ENCODE peak calls at places on chromosome 10, in ten cellular contexts. One of them, this sample, is unnamed.

GRCh38 chr10:36475746-36476145 is 649.7 kb upstream of the ANKRD30A start:
- DNase-seq in activated T-cell treated with anti-CD3 and anti-CD28 coated beads for 48 hours: no peak
- DNase-seq in activated naive CD4-positive, alpha-beta T cell: no peak
- DNase-seq in GM03348: no peak
- DNase-seq in body of pancreas: no peak
- DNase-seq in HuH-7: no peak
- DNase-seq in NCI-H2081 treated with DMSO at 0.1 percent for 48 hours: no peak
- DNase-seq in skeletal muscle cell: no peak
- DNase-seq in non-pigmented ciliary epithelial cell: no peak
- DNase-seq in COR-L47: no peak
- DNase-seq in this sample: no peak

GRCh38 chr10:63542835-63543575 is 21.8 kb downstream of the REEP3 start:
- DNase-seq in GM03348: no peak
- DNase-seq in NCI-H2081 treated with DMSO at 0.1 percent for 48 hours: no peak
- DNase-seq in HuH-7: no peak
- DNase-seq in activated T-cell treated with anti-CD3 and anti-CD28 coated beads for 48 hours: no peak
- DNase-seq in COR-L47: no peak
- DNase-seq in body of pancreas: no peak
- DNase-seq in non-pigmented ciliary epithelial cell: no peak
- DNase-seq in activated naive CD4-positive, alpha-beta T cell: no peak
- DNase-seq in skeletal muscle cell: no peak
- DNase-seq in this sample: no peak

GRCh38 chr10:4767033-4767814 is 58.8 kb upstream of the AKR1E2 start:
- DNase-seq in GM03348: peak
- DNase-seq in activated T-cell treated with anti-CD3 and anti-CD28 coated beads for 48 hours: no peak
- DNase-seq in COR-L47: peak
- DNase-seq in non-pigmented ciliary epithelial cell: no peak
- DNase-seq in NCI-H2081 treated with DMSO at 0.1 percent for 48 hours: no peak
- DNase-seq in body of pancreas: peak
- DNase-seq in skeletal muscle cell: no peak
- DNase-seq in HuH-7: no peak
- DNase-seq in activated naive CD4-positive, alpha-beta T cell: no peak
- DNase-seq in this sample: peak

GRCh38 chr10:132939957-132940790 is 2.2 kb downstream of the CFAP46 start:
- DNase-seq in NCI-H2081 treated with DMSO at 0.1 percent for 48 hours: no peak
- DNase-seq in activated T-cell treated with anti-CD3 and anti-CD28 coated beads for 48 hours: peak
- DNase-seq in body of pancreas: peak
- DNase-seq in activated naive CD4-positive, alpha-beta T cell: no peak
- DNase-seq in non-pigmented ciliary epithelial cell: no peak
- DNase-seq in COR-L47: no peak
- DNase-seq in skeletal muscle cell: no peak
- DNase-seq in GM03348: peak
- DNase-seq in HuH-7: peak
- DNase-seq in this sample: peak

GRCh38 chr10:46524471-46525176 is 31.8 kb downstream of the GPRIN2 start:
- DNase-seq in skeletal muscle cell: peak
- DNase-seq in GM03348: no peak
- DNase-seq in HuH-7: no peak
- DNase-seq in activated T-cell treated with anti-CD3 and anti-CD28 coated beads for 48 hours: no peak
- DNase-seq in activated naive CD4-positive, alpha-beta T cell: no peak
- DNase-seq in body of pancreas: no peak
- DNase-seq in COR-L47: no peak
- DNase-seq in non-pigmented ciliary epithelial cell: no peak
- DNase-seq in NCI-H2081 treated with DMSO at 0.1 percent for 48 hours: no peak
- DNase-seq in this sample: peak

GRCh38 chr10:133158437-133158755 is 1.6 kb upstream of the KNDC1 start:
- DNase-seq in GM03348: no peak
- DNase-seq in NCI-H2081 treated with DMSO at 0.1 percent for 48 hours: no peak
- DNase-seq in body of pancreas: no peak
- DNase-seq in activated T-cell treated with anti-CD3 and anti-CD28 coated beads for 48 hours: no peak
- DNase-seq in skeletal muscle cell: no peak
- DNase-seq in activated naive CD4-positive, alpha-beta T cell: no peak
- DNase-seq in non-pigmented ciliary epithelial cell: no peak
- DNase-seq in HuH-7: no peak
- DNase-seq in COR-L47: no peak
- DNase-seq in this sample: no peak

GRCh38 chr10:102813734-102814455 is 23.3 kb downstream of the CYP17A1 start:
- DNase-seq in body of pancreas: peak
- DNase-seq in activated T-cell treated with anti-CD3 and anti-CD28 coated beads for 48 hours: no peak
- DNase-seq in NCI-H2081 treated with DMSO at 0.1 percent for 48 hours: no peak
- DNase-seq in activated naive CD4-positive, alpha-beta T cell: no peak
- DNase-seq in HuH-7: peak
- DNase-seq in COR-L47: no peak
- DNase-seq in skeletal muscle cell: no peak
- DNase-seq in GM03348: no peak
- DNase-seq in non-pigmented ciliary epithelial cell: no peak
- DNase-seq in this sample: peak

GRCh38 chr10:49552277-49552676 is 13.4 kb upstream of the ERCC6 start:
- DNase-seq in COR-L47: no peak
- DNase-seq in HuH-7: no peak
- DNase-seq in activated naive CD4-positive, alpha-beta T cell: no peak
- DNase-seq in non-pigmented ciliary epithelial cell: peak
- DNase-seq in activated T-cell treated with anti-CD3 and anti-CD28 coated beads for 48 hours: no peak
- DNase-seq in GM03348: peak
- DNase-seq in NCI-H2081 treated with DMSO at 0.1 percent for 48 hours: no peak
- DNase-seq in body of pancreas: no peak
- DNase-seq in skeletal muscle cell: no peak
- DNase-seq in this sample: peak

GRCh38 chr10:114821915-114822770 is 563 bp downstream of the FHIP2A start:
- DNase-seq in HuH-7: peak
- DNase-seq in activated naive CD4-positive, alpha-beta T cell: peak
- DNase-seq in GM03348: peak
- DNase-seq in non-pigmented ciliary epithelial cell: no peak
- DNase-seq in body of pancreas: peak
- DNase-seq in skeletal muscle cell: no peak
- DNase-seq in COR-L47: peak
- DNase-seq in NCI-H2081 treated with DMSO at 0.1 percent for 48 hours: no peak
- DNase-seq in activated T-cell treated with anti-CD3 and anti-CD28 coated beads for 48 hours: peak
- DNase-seq in this sample: no peak

GRCh38 chr10:103836776-103837344 is 18.5 kb downstream of the SH3PXD2A start:
- DNase-seq in NCI-H2081 treated with DMSO at 0.1 percent for 48 hours: no peak
- DNase-seq in HuH-7: no peak
- DNase-seq in skeletal muscle cell: no peak
- DNase-seq in activated T-cell treated with anti-CD3 and anti-CD28 coated beads for 48 hours: no peak
- DNase-seq in body of pancreas: no peak
- DNase-seq in GM03348: no peak
- DNase-seq in activated naive CD4-positive, alpha-beta T cell: no peak
- DNase-seq in non-pigmented ciliary epithelial cell: no peak
- DNase-seq in COR-L47: no peak
- DNase-seq in this sample: peak

GRCh38 chr10:70480254-70480861 is 1.8 kb downstream of the PALD1 start:
- DNase-seq in NCI-H2081 treated with DMSO at 0.1 percent for 48 hours: no peak
- DNase-seq in GM03348: no peak
- DNase-seq in non-pigmented ciliary epithelial cell: no peak
- DNase-seq in COR-L47: no peak
- DNase-seq in activated naive CD4-positive, alpha-beta T cell: no peak
- DNase-seq in body of pancreas: peak
- DNase-seq in HuH-7: no peak
- DNase-seq in activated T-cell treated with anti-CD3 and anti-CD28 coated beads for 48 hours: no peak
- DNase-seq in skeletal muscle cell: no peak
- DNase-seq in this sample: no peak

GRCh38 chr10:63603709-63604445 is 82.7 kb downstream of the REEP3 start:
- DNase-seq in activated T-cell treated with anti-CD3 and anti-CD28 coated beads for 48 hours: no peak
- DNase-seq in non-pigmented ciliary epithelial cell: peak
- DNase-seq in HuH-7: no peak
- DNase-seq in NCI-H2081 treated with DMSO at 0.1 percent for 48 hours: no peak
- DNase-seq in GM03348: no peak
- DNase-seq in body of pancreas: peak
- DNase-seq in activated naive CD4-positive, alpha-beta T cell: no peak
- DNase-seq in COR-L47: no peak
- DNase-seq in skeletal muscle cell: peak
- DNase-seq in this sample: no peak

GRCh38 chr10:93672022-93672678 is 30.2 kb downstream of the FRA10AC1 start:
- DNase-seq in HuH-7: no peak
- DNase-seq in activated naive CD4-positive, alpha-beta T cell: no peak
- DNase-seq in COR-L47: no peak
- DNase-seq in non-pigmented ciliary epithelial cell: no peak
- DNase-seq in GM03348: no peak
- DNase-seq in skeletal muscle cell: no peak
- DNase-seq in body of pancreas: no peak
- DNase-seq in activated T-cell treated with anti-CD3 and anti-CD28 coated beads for 48 hours: no peak
- DNase-seq in NCI-H2081 treated with DMSO at 0.1 percent for 48 hours: no peak
- DNase-seq in this sample: no peak

GRCh38 chr10:16787361-16787791 is 29.8 kb downstream of the RSU1 start:
- DNase-seq in skeletal muscle cell: no peak
- DNase-seq in activated T-cell treated with anti-CD3 and anti-CD28 coated beads for 48 hours: peak
- DNase-seq in GM03348: no peak
- DNase-seq in activated naive CD4-positive, alpha-beta T cell: no peak
- DNase-seq in HuH-7: no peak
- DNase-seq in NCI-H2081 treated with DMSO at 0.1 percent for 48 hours: no peak
- DNase-seq in COR-L47: no peak
- DNase-seq in non-pigmented ciliary epithelial cell: no peak
- DNase-seq in body of pancreas: no peak
- DNase-seq in this sample: no peak

GRCh38 chr10:121511943-121512342 is 86.3 kb downstream of the FGFR2 start:
- DNase-seq in NCI-H2081 treated with DMSO at 0.1 percent for 48 hours: no peak
- DNase-seq in non-pigmented ciliary epithelial cell: no peak
- DNase-seq in GM03348: no peak
- DNase-seq in body of pancreas: no peak
- DNase-seq in activated T-cell treated with anti-CD3 and anti-CD28 coated beads for 48 hours: no peak
- DNase-seq in COR-L47: no peak
- DNase-seq in activated naive CD4-positive, alpha-beta T cell: no peak
- DNase-seq in HuH-7: no peak
- DNase-seq in skeletal muscle cell: no peak
- DNase-seq in this sample: peak

GRCh38 chr10:119769886-119770285 is 44.0 kb downstream of the INPP5F start:
- DNase-seq in non-pigmented ciliary epithelial cell: peak
- DNase-seq in GM03348: peak
- DNase-seq in NCI-H2081 treated with DMSO at 0.1 percent for 48 hours: no peak
- DNase-seq in body of pancreas: no peak
- DNase-seq in activated naive CD4-positive, alpha-beta T cell: no peak
- DNase-seq in COR-L47: no peak
- DNase-seq in activated T-cell treated with anti-CD3 and anti-CD28 coated beads for 48 hours: no peak
- DNase-seq in HuH-7: no peak
- DNase-seq in skeletal muscle cell: peak
- DNase-seq in this sample: no peak

GRCh38 chr10:49282306-49282705 is 16.7 kb upstream of the C10orf71 start:
- DNase-seq in skeletal muscle cell: no peak
- DNase-seq in GM03348: no peak
- DNase-seq in HuH-7: no peak
- DNase-seq in NCI-H2081 treated with DMSO at 0.1 percent for 48 hours: no peak
- DNase-seq in COR-L47: no peak
- DNase-seq in activated naive CD4-positive, alpha-beta T cell: no peak
- DNase-seq in body of pancreas: no peak
- DNase-seq in non-pigmented ciliary epithelial cell: no peak
- DNase-seq in activated T-cell treated with anti-CD3 and anti-CD28 coated beads for 48 hours: no peak
- DNase-seq in this sample: no peak

GRCh38 chr10:25675615-25676014 is 258.4 kb upstream of the MYO3A start:
- DNase-seq in GM03348: no peak
- DNase-seq in COR-L47: no peak
- DNase-seq in skeletal muscle cell: no peak
- DNase-seq in activated naive CD4-positive, alpha-beta T cell: no peak
- DNase-seq in body of pancreas: no peak
- DNase-seq in HuH-7: no peak
- DNase-seq in non-pigmented ciliary epithelial cell: no peak
- DNase-seq in activated T-cell treated with anti-CD3 and anti-CD28 coated beads for 48 hours: no peak
- DNase-seq in NCI-H2081 treated with DMSO at 0.1 percent for 48 hours: no peak
- DNase-seq in this sample: no peak

GRCh38 chr10:121608669-121609190 is 10.5 kb upstream of the FGFR2 start:
- DNase-seq in body of pancreas: peak
- DNase-seq in COR-L47: no peak
- DNase-seq in activated T-cell treated with anti-CD3 and anti-CD28 coated beads for 48 hours: peak
- DNase-seq in activated naive CD4-positive, alpha-beta T cell: no peak
- DNase-seq in non-pigmented ciliary epithelial cell: no peak
- DNase-seq in HuH-7: peak
- DNase-seq in NCI-H2081 treated with DMSO at 0.1 percent for 48 hours: no peak
- DNase-seq in skeletal muscle cell: no peak
- DNase-seq in GM03348: peak
- DNase-seq in this sample: peak

GRCh38 chr10:102769375-102770107 is 25.8 kb downstream of the WBP1L start:
- DNase-seq in activated naive CD4-positive, alpha-beta T cell: no peak
- DNase-seq in body of pancreas: no peak
- DNase-seq in NCI-H2081 treated with DMSO at 0.1 percent for 48 hours: no peak
- DNase-seq in COR-L47: no peak
- DNase-seq in GM03348: no peak
- DNase-seq in skeletal muscle cell: no peak
- DNase-seq in activated T-cell treated with anti-CD3 and anti-CD28 coated beads for 48 hours: no peak
- DNase-seq in HuH-7: no peak
- DNase-seq in non-pigmented ciliary epithelial cell: no peak
- DNase-seq in this sample: peak

GRCh38 chr10:127908958-127909267 is 2.0 kb downstream of the PTPRE start:
- DNase-seq in activated naive CD4-positive, alpha-beta T cell: no peak
- DNase-seq in skeletal muscle cell: no peak
- DNase-seq in GM03348: no peak
- DNase-seq in NCI-H2081 treated with DMSO at 0.1 percent for 48 hours: no peak
- DNase-seq in body of pancreas: no peak
- DNase-seq in COR-L47: no peak
- DNase-seq in HuH-7: no peak
- DNase-seq in activated T-cell treated with anti-CD3 and anti-CD28 coated beads for 48 hours: no peak
- DNase-seq in non-pigmented ciliary epithelial cell: no peak
- DNase-seq in this sample: no peak